ENCODE peak calls at places on chromosomes 7 and 10, in five cellular contexts. R, L, D, V and J are unnamed samples.

GRCh38 chr7:35992436-35992835 is 160.6 kb upstream of the EEPD1 start:
- DNase-seq in R (no peak), V (no peak), D (no peak), L (no peak), J (no peak)

GRCh38 chr7:14717711-14718304 is 184.7 kb downstream of the DGKB start:
- DNase-seq in R (no peak), D (no peak), L (no peak), V (peak; percentile 47), J (peak; percentile 49)

GRCh38 chr10:17033529-17034250 is 95.9 kb downstream of the CUBN start:
- DNase-seq in L (no peak), R (no peak), D (no peak), V (peak; percentile 83), J (no peak)

GRCh38 chr10:112490543-112490942 is 43.5 kb downstream of the VTI1A start:
- DNase-seq in R (peak; percentile 50), L (no peak), D (peak; percentile 56), V (peak; percentile 38), J (no peak)

GRCh38 chr7:55155351-55156117 is 136.7 kb downstream of the EGFR start:
- DNase-seq in V (no peak), D (no peak), R (no peak), L (no peak), J (peak; percentile 58)

GRCh38 chr10:71729023-71729649 is 9.6 kb upstream of the C10orf105 start:
- DNase-seq in D (peak; percentile 53), R (peak; percentile 76), L (no peak), V (no peak), J (peak; percentile 56)

GRCh38 chr10:110083884-110084283 is 76.1 kb downstream of the ADD3 start:
- DNase-seq in L (no peak), D (no peak), R (no peak), V (peak; percentile 58), J (no peak)

GRCh38 chr10:114403545-114404161 is 649 bp downstream of the AFAP1L2 start:
- DNase-seq in V (no peak), L (no peak), R (no peak), D (no peak), J (no peak)

GRCh38 chr7:102169651-102170416 is 116.8 kb upstream of the SH2B2 start:
- DNase-seq in D (no peak), V (peak; percentile 75), L (no peak), R (no peak), J (no peak)

GRCh38 chr7:15723840-15724239 is 37.4 kb upstream of the MEOX2 start:
- DNase-seq in D (no peak), V (no peak), L (no peak), R (no peak), J (no peak)

GRCh38 chr7:29194206-29194593 is 375 bp upstream of the CHN2 start:
- DNase-seq in R (no peak), V (peak; percentile 11), D (no peak), L (no peak), J (no peak)

GRCh38 chr7:135164357-135165021 is 6.0 kb downstream of the CYREN start:
- DNase-seq in R (peak; percentile 93), D (no peak), L (no peak), V (no peak), J (peak; percentile 38)

GRCh38 chr7:80940539-80941205 is 21.8 kb upstream of the SEMA3C start:
- DNase-seq in V (peak; percentile 32), R (no peak), L (no peak), D (no peak), J (no peak)

GRCh38 chr10:126224967-126225671 is 163.2 kb downstream of the ADAM12 start:
- DNase-seq in R (no peak), L (no peak), V (no peak), D (no peak), J (no peak)

GRCh38 chr10:74223755-74224530 is 72.9 kb downstream of the ADK start:
- DNase-seq in R (no peak), V (peak; percentile 32), D (no peak), L (no peak), J (no peak)

GRCh38 chr10:25097669-25098411 is 77.0 kb upstream of the GPR158 start:
- DNase-seq in L (no peak), D (no peak), V (no peak), R (no peak), J (no peak)

GRCh38 chr7:116218051-116218645 is 7.8 kb downstream of the TES start:
- DNase-seq in V (peak; percentile 85), R (no peak), D (no peak), L (no peak), J (no peak)

GRCh38 chr10:76192151-76192550 is 760.7 kb downstream of the LRMDA start:
- DNase-seq in R (no peak), L (no peak), V (no peak), D (no peak), J (no peak)

GRCh38 chr10:53843691-53844362 is 957.2 kb downstream of the PCDH15 start:
- DNase-seq in R (no peak), D (no peak), L (peak; percentile 89), V (peak; percentile 33), J (no peak)

GRCh38 chr10:35012781-35013180 is 77.4 kb downstream of the CUL2 start:
- DNase-seq in D (no peak), R (no peak), V (no peak), L (no peak), J (no peak)

GRCh38 chr7:82335001-82335400 is 108.6 kb downstream of the CACNA2D1 start:
- DNase-seq in V (no peak), L (no peak), R (no peak), D (no peak), J (no peak)

GRCh38 chr7:123712619-123713018 is 36.2 kb downstream of the WASL start:
- DNase-seq in V (peak; percentile 71), D (no peak), R (no peak), L (no peak), J (no peak)

GRCh38 chr7:23438171-23438570 is 32.1 kb downstream of the IGF2BP3 start:
- DNase-seq in L (no peak), R (no peak), V (no peak), D (no peak), J (no peak)

GRCh38 chr10:113005380-113005779 is 55.3 kb downstream of the TCF7L2 start:
- DNase-seq in V (no peak), R (no peak), L (no peak), D (no peak), J (no peak)

DNA sequence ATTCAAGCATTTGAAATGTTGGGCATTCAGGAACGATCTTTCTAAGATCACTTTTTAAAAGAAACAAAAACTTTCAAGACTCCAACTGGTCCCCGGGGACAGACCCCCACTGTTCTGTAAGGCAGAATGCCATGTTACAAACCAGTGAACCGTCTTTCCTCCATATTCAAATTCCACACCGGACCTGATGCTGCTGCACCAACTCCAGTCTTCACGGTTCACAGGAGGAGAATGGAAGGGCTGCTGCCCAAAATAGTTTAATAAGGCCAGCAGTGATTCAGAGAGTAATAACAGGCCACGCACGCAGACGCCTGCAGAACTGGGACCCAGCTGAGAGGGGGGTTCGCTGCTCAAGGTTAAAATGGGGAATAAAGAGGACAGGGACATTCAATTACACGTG is 47.2 kb downstream of the OSBPL3 start:
- DNase-seq in D (no peak), R (no peak), L (no peak), V (no peak), J (peak; percentile 92)
- H3K4me3 ChIP-seq in D (no peak overlapping the region), R (no peak overlapping the region), L (no peak overlapping the region), V (no peak overlapping the region), J (peak overlapping the region; percentile 44)

GRCh38 chr7:139683137-139683871 is 94.5 kb downstream of the HIPK2 start:
- DNase-seq in R (peak; percentile 61), V (peak; percentile 68), D (no peak), L (no peak), J (no peak)
- H3K27ac ChIP-seq in R (peak overlapping the region; percentile 79), V (peak overlapping the region; percentile 93), D (peak overlapping the region; percentile 78), L (no peak overlapping the region), J (no peak overlapping the region)

GRCh38 chr7:50315739-50316671 is 11.5 kb downstream of the IKZF1 start:
- DNase-seq in D (no peak), L (peak; percentile 46), R (no peak), V (no peak), J (peak; percentile 63)
- H3K4me1 ChIP-seq in D (peaks cover 1% of the 10 kb centered on the region), L (peaks cover 45% of the 10 kb centered on the region), R (no peaks in the 10 kb centered on the region), V (peaks cover 5% of the 10 kb centered on the region), J (peaks cover 98% of the 10 kb centered on the region)

GRCh38 chr10:50395279-50395678 is 144.0 kb upstream of the ASAH2 start:
- DNase-seq in D (peak; percentile 61), R (no peak), V (peak; percentile 71), L (no peak), J (no peak)

GRCh38 chr10:50397312-50398140 is 146.2 kb upstream of the ASAH2 start:
- DNase-seq in R (no peak), D (no peak), V (peak; percentile 48), L (no peak), J (no peak)

GRCh38 chr10:50394832-50395231 is 143.5 kb upstream of the ASAH2 start:
- DNase-seq in D (no peak), V (peak; percentile 47), R (no peak), L (no peak), J (no peak)

GRCh38 chr10:50398383-50398782 is 147.1 kb upstream of the ASAH2 start:
- DNase-seq in D (no peak), L (no peak), R (no peak), V (peak; percentile 83), J (no peak)

GRCh38 chr10:50396491-50397311 is 145.4 kb upstream of the ASAH2 start:
- DNase-seq in L (no peak), V (peak; percentile 43), D (no peak), R (no peak), J (no peak)
- H3K4me3 ChIP-seq in L (no peak overlapping the region), V (no peak overlapping the region), D (no peak overlapping the region), R (no peak overlapping the region), J (no peak overlapping the region)